ENCODE peak calls at places on chromosome 5, in five cellular contexts. Z, E, W, A and Q are unnamed samples.

GRCh38 chr5:67870662-67871061 is 344.9 kb upstream of the PIK3R1 start:
- DNase-seq in Z (no peak), E (no peak), W (no peak), A (no peak), Q (no peak)

GRCh38 chr5:21238786-21239185 is 1250.8 kb upstream of the CDH18 start:
- DNase-seq in Z (no peak), E (no peak), W (no peak), A (no peak), Q (no peak)

GRCh38 chr5:72412283-72413055 is 92.3 kb downstream of the PTCD2 start:
- DNase-seq in Z (no peak), E (peak; percentile 26), W (no peak), A (no peak), Q (no peak)

GRCh38 chr5:6652025-6652424 is 18.8 kb downstream of the SRD5A1 start:
- DNase-seq in Z (no peak), E (no peak), W (no peak), A (no peak), Q (no peak)

GRCh38 chr5:96075579-96076289 is 114.1 kb upstream of the ELL2 start:
- DNase-seq in Z (no peak), E (no peak), W (no peak), A (no peak), Q (no peak)

GRCh38 chr5:167207081-167207480 is 1084.4 kb upstream of the WWC1 start:
- DNase-seq in Z (no peak), E (no peak), W (no peak), A (no peak), Q (no peak)

GRCh38 chr5:66894480-66895240 is 298.5 kb downstream of the MAST4 start:
- DNase-seq in Z (no peak), E (no peak), W (no peak), A (no peak), Q (no peak)

GRCh38 chr5:6188976-6189375 is 189.4 kb downstream of the MED10 start:
- DNase-seq in Z (no peak), E (no peak), W (no peak), A (no peak), Q (no peak)

GRCh38 chr5:39219433-39219832 is at the start of gene FYB1:
- DNase-seq in Z (peak; percentile 59), E (peak; percentile 95), W (no peak), A (no peak), Q (no peak)

GRCh38 chr5:146047396-146047795 is 58.0 kb downstream of the PLAC8L1 start:
- DNase-seq in Z (no peak), E (no peak), W (no peak), A (no peak), Q (no peak)

GRCh38 chr5:135437796-135438560 is 9.2 kb downstream of the DCANP1 start:
- DNase-seq in Z (peak; percentile 61), E (no peak), W (no peak), A (no peak), Q (no peak)

GRCh38 chr5:132814441-132815294 is 1.6 kb downstream of the SOWAHA start:
- DNase-seq in Z (peak; percentile 39), E (no peak), W (no peak), A (no peak), Q (no peak)

GRCh38 chr5:31023105-31023504 is 170.4 kb upstream of the CDH6 start:
- DNase-seq in Z (no peak), E (no peak), W (no peak), A (no peak), Q (no peak)

GRCh38 chr5:179763215-179763945 is 30.4 kb upstream of the LTC4S start:
- DNase-seq in Z (peak; percentile 60), E (peak; percentile 77), W (no peak), A (peak; percentile 28), Q (peak; percentile 8)

GRCh38 chr5:174384509-174384947 is 339.0 kb downstream of the NSG2 start:
- DNase-seq in Z (no peak), E (peak; percentile 48), W (no peak), A (no peak), Q (no peak)

GRCh38 chr5:65263291-65263690 is 218.4 kb downstream of the ADAMTS6 start:
- DNase-seq in Z (no peak), E (no peak), W (no peak), A (no peak), Q (no peak)

GRCh38 chr5:43221502-43221901 is 29.5 kb downstream of the NIM1K start:
- DNase-seq in Z (no peak), E (no peak), W (no peak), A (no peak), Q (no peak)

GRCh38 chr5:145499483-145499882 is 335.7 kb downstream of the PRELID2 start:
- DNase-seq in Z (no peak), E (no peak), W (no peak), A (no peak), Q (no peak)

GRCh38 chr5:32129074-32129598 is 45.0 kb downstream of the GOLPH3 start:
- DNase-seq in Z (no peak), E (no peak), W (no peak), A (no peak), Q (no peak)

GRCh38 chr5:55925181-55925580 is 69.6 kb downstream of the IL6ST start:
- DNase-seq in Z (no peak), E (no peak), W (no peak), A (no peak), Q (no peak)

GRCh38 chr5:38845555-38846378 is at the start of gene OSMR:
- DNase-seq in Z (peak; percentile 94), E (peak; percentile 26), W (peak; percentile 50), A (no peak), Q (no peak)

GRCh38 chr5:168883253-168883880 is 304.2 kb upstream of the PANK3 start:
- DNase-seq in Z (no peak), E (no peak), W (no peak), A (no peak), Q (no peak)

GRCh38 chr5:134527961-134528424 is 2.5 kb downstream of the JADE2 start:
- DNase-seq in Z (no peak), E (no peak), W (no peak), A (no peak), Q (no peak)

GRCh38 chr5:55989860-55990259 is 4.9 kb downstream of the IL6ST start:
- DNase-seq in Z (no peak), E (no peak), W (no peak), A (no peak), Q (no peak)

GRCh38 chr5:110625376-110625999 is 101.0 kb downstream of the TMEM232 start:
- DNase-seq in Z (no peak), E (peak; percentile 23), W (peak; percentile 9), A (no peak), Q (peak; percentile 30)

GRCh38 chr5:138722518-138722917 is 30.7 kb upstream of the CTNNA1 start:
- DNase-seq in Z (no peak), E (no peak), W (no peak), A (no peak), Q (no peak)

GRCh38 chr5:178386532-178386931 is 153.9 kb upstream of the PHYKPL start:
- DNase-seq in Z (no peak), E (no peak), W (no peak), A (no peak), Q (no peak)

GRCh38 chr5:124871299-124871698 is 124.9 kb upstream of the ZNF608 start:
- DNase-seq in Z (no peak), E (no peak), W (no peak), A (no peak), Q (no peak)

GRCh38 chr5:135456238-135457099 is 4.3 kb upstream of the TIFAB start:
- DNase-seq in Z (no peak), E (peak; percentile 98), W (no peak), A (no peak), Q (no peak)

GRCh38 chr5:59732301-59732700 is 161.2 kb downstream of the PDE4D start:
- DNase-seq in Z (no peak), E (no peak), W (no peak), A (no peak), Q (no peak)